ENCODE peak calls at places on chromosomes 2 and 18, in four cellular contexts. O is SJSA1, M is NCI-H69, X is HTR-8/SVneo. A is an unnamed sample.

GRCh38 chr2:237097911-237098702 is 12.4 kb downstream of the COPS8 start:
- DNase-seq in O (peak), M (no peak), X (no peak), A (no peak)

GRCh38 chr2:164952057-164952702 is 3.1 kb downstream of the SLC38A11 start:
- DNase-seq in O (no peak), M (no peak), X (no peak), A (no peak)

GRCh38 chr2:89851583-89851905 is 1160.1 kb downstream of the RPIA start:
- DNase-seq in O (no peak), M (no peak), X (no peak), A (no peak)

GRCh38 chr2:8461341-8461740 is 220.5 kb upstream of the ID2 start:
- DNase-seq in O (no peak), M (no peak), X (no peak), A (no peak)

GRCh38 chr18:56035546-56035945 is 447.6 kb upstream of the TCF4 start:
- DNase-seq in O (no peak), M (no peak), X (no peak), A (no peak)

GRCh38 chr18:48197819-48198218 is 211.4 kb downstream of the ZBTB7C start:
- DNase-seq in O (no peak), M (no peak), X (no peak), A (no peak)

GRCh38 chr2:36570416-36570815 is 27.6 kb downstream of the FEZ2 start:
- DNase-seq in O (no peak), M (no peak), X (no peak), A (no peak)

GRCh38 chr18:55868909-55869308 is 280.9 kb upstream of the TCF4 start:
- DNase-seq in O (no peak), M (no peak), X (no peak), A (no peak)

GRCh38 chr2:23199115-23199918 is 185.7 kb upstream of the KLHL29 start:
- DNase-seq in O (no peak), M (peak), X (no peak), A (peak)

GRCh38 chr2:165563468-165564225 is 94.1 kb downstream of the CSRNP3 start:
- DNase-seq in O (no peak), M (no peak), X (no peak), A (no peak)

GRCh38 chr2:200322607-200323006 is 16.1 kb downstream of the SPATS2L start:
- DNase-seq in O (no peak), M (no peak), X (no peak), A (no peak)

GRCh38 chr2:7309567-7309966 is 392.4 kb downstream of the RNF144A start:
- DNase-seq in O (no peak), M (no peak), X (no peak), A (no peak)

GRCh38 chr2:227671170-227671887 is 4.7 kb downstream of the SCYGR5 start:
- DNase-seq in O (no peak), M (no peak), X (no peak), A (no peak)

GRCh38 chr2:182625814-182626213 is 90.2 kb upstream of the DNAJC10 start:
- DNase-seq in O (no peak), M (peak), X (no peak), A (no peak)

GRCh38 chr18:35059280-35059927 is 18.2 kb downstream of the MAPRE2 start:
- DNase-seq in O (no peak), M (peak), X (no peak), A (no peak)

GRCh38 chr18:25896178-25896780 is 194.1 kb downstream of the SS18 start:
- DNase-seq in O (no peak), M (peak), X (peak), A (peak)

GRCh38 chr2:160141944-160142343 is 58.1 kb downstream of the ITGB6 start:
- DNase-seq in O (no peak), M (no peak), X (no peak), A (no peak)

GRCh38 chr2:84319566-84319965 is 139.5 kb downstream of the SUCLG1 start:
- DNase-seq in O (no peak), M (no peak), X (no peak), A (no peak)

GRCh38 chr2:170711774-170712652 is 3.1 kb upstream of the SP5 start:
- DNase-seq in O (peak), M (peak), X (no peak), A (no peak)

GRCh38 chr18:72588339-72588738 is 44.2 kb upstream of the CBLN2 start:
- DNase-seq in O (no peak), M (no peak), X (no peak), A (no peak)

GRCh38 chr2:9554841-9555337 is 741 bp downstream of the ADAM17 start:
- DNase-seq in O (peak), M (peak), X (no peak), A (peak)

GRCh38 chr2:38778686-38779082 is 674 bp downstream of the GEMIN6 start:
- DNase-seq in O (no peak), M (no peak), X (no peak), A (no peak)

GRCh38 chr2:120847700-120848321 is 112.1 kb downstream of the GLI2 start:
- DNase-seq in O (no peak), M (peak), X (no peak), A (no peak)

GRCh38 chr2:223093436-223093839 is 41.4 kb downstream of the KCNE4 start:
- DNase-seq in O (peak), M (peak), X (no peak), A (peak)

A was measured in LoVo.